ENCODE peak calls at places on chromosome 20, in six cellular contexts. B is foreskin fibroblast, O is heart right ventricle, E is colonic mucosa, D is suprapubic skin, S is BJ. J is an unnamed sample.

GRCh38 chr20:13165203-13165602 is 55.9 kb upstream of the ISM1 start:
- DNase-seq in B (no peak), E (no peak), O (no peak), D (no peak), S (no peak), J (no peak)

GRCh38 chr20:42024653-42025052 is 406.5 kb upstream of the CHD6 start:
- DNase-seq in B (no peak), E (no peak), O (peak), D (no peak), S (no peak), J (no peak)

GRCh38 chr20:44969320-44969879 is 3.1 kb downstream of the STK4 start:
- DNase-seq in D (no peak), O (no peak), B (no peak), S (no peak), E (no peak), J (no peak)

GRCh38 chr20:58986968-58987517 is 6.0 kb downstream of the NELFCD start:
- DNase-seq in O (no peak), E (no peak), B (no peak), S (no peak), D (no peak), J (no peak)

GRCh38 chr20:58709703-58710039 is 17.1 kb downstream of the NPEPL1 start:
- DNase-seq in D (peak), B (no peak), E (no peak), O (no peak), S (no peak), J (no peak)

GRCh38 chr20:64021124-64021975 is 14.6 kb upstream of the C20orf204 start:
- DNase-seq in B (no peak), E (no peak), D (no peak), O (no peak), S (no peak), J (no peak)

GRCh38 chr20:6654490-6655247 is 112.8 kb upstream of the BMP2 start:
- DNase-seq in O (no peak), S (no peak), D (no peak), E (peak), B (peak), J (no peak)

GRCh38 chr20:11015440-11015839 is 341.6 kb upstream of the JAG1 start:
- DNase-seq in E (no peak), B (no peak), O (no peak), S (no peak), D (no peak), J (no peak)

GRCh38 chr20:40578961-40579360 is 110.1 kb downstream of the MAFB start:
- DNase-seq in D (no peak), S (no peak), E (no peak), O (no peak), B (no peak), J (no peak)

GRCh38 chr20:6767536-6768227 is at the start of gene BMP2:
- DNase-seq in B (peak), O (peak), E (peak), D (peak), S (no peak), J (no peak)

GRCh38 chr20:58880441-58880840 is 27.9 kb downstream of the GNAS start:
- DNase-seq in D (no peak), S (no peak), O (no peak), B (no peak), E (no peak), J (no peak)

GRCh38 chr20:32457476-32457986 is 99.4 kb downstream of the ASXL1 start:
- DNase-seq in S (no peak), B (peak), D (no peak), O (peak), E (no peak), J (peak)

GRCh38 chr20:43189614-43190331 is at the start of gene PTPRT:
- DNase-seq in E (no peak), O (no peak), S (no peak), D (no peak), B (peak), J (no peak)

GRCh38 chr20:24950836-24951525 is 1.9 kb downstream of the CST7 start:
- DNase-seq in S (no peak), B (no peak), D (no peak), E (peak), O (no peak), J (no peak)

GRCh38 chr20:48679603-48680002 is 148.2 kb downstream of the PREX1 start:
- DNase-seq in E (peak), D (no peak), S (no peak), O (no peak), B (no peak), J (no peak)

GRCh38 chr20:48703107-48703506 is 124.7 kb downstream of the PREX1 start:
- DNase-seq in D (no peak), S (no peak), E (no peak), O (peak), B (no peak), J (no peak)

GRCh38 chr20:63942250-63943006 is 13.8 kb downstream of the UCKL1 start:
- DNase-seq in B (peak), S (no peak), D (peak), O (no peak), E (peak), J (no peak)

GRCh38 chr20:39025883-39026282 is 63.7 kb downstream of the DHX35 start:
- DNase-seq in S (no peak), E (no peak), B (no peak), O (no peak), D (no peak), J (no peak)

GRCh38 chr20:20219016-20219415 is 148.9 kb upstream of the INSM1 start:
- DNase-seq in E (no peak), O (no peak), B (no peak), D (no peak), S (no peak), J (no peak)

GRCh38 chr20:11745160-11745559 is 172.5 kb upstream of the BTBD3 start:
- DNase-seq in O (no peak), E (no peak), D (no peak), S (no peak), B (no peak), J (no peak)

GRCh38 chr20:2212457-2213005 is 83.3 kb upstream of the TGM3 start:
- DNase-seq in B (no peak), S (no peak), O (no peak), E (no peak), D (no peak), J (no peak)

GRCh38 chr20:64077094-64077493 is 2.2 kb downstream of the RGS19 start:
- DNase-seq in S (no peak), B (no peak), D (no peak), E (peak), O (no peak), J (no peak)

GRCh38 chr20:42179768-42180167 is 561.6 kb upstream of the CHD6 start:
- DNase-seq in E (no peak), B (peak), O (no peak), S (no peak), D (no peak), J (no peak)

GRCh38 chr20:7818477-7818876 is 121.8 kb downstream of the HAO1 start:
- DNase-seq in E (no peak), S (no peak), B (no peak), D (no peak), O (no peak), J (no peak)

GRCh38 chr20:32183947-32184635 is 23.5 kb downstream of the PLAGL2 start:
- DNase-seq in D (peak), E (no peak), S (no peak), O (no peak), B (no peak), J (no peak)

GRCh38 chr20:35660122-35660937 is 4.4 kb downstream of the CPNE1 start:
- DNase-seq in E (no peak), B (no peak), O (no peak), S (no peak), D (no peak), J (no peak)

GRCh38 chr20:50277460-50278376 is 87.1 kb downstream of the CEBPB start:
- DNase-seq in E (no peak), S (no peak), D (no peak), B (no peak), O (no peak), J (no peak)

GRCh38 chr20:22312744-22313346 is 271.5 kb downstream of the FOXA2 start:
- DNase-seq in S (no peak), D (no peak), E (peak), O (peak), B (peak), J (no peak)

GRCh38 chr20:32603046-32603726 is 18.1 kb upstream of the NOL4L start:
- DNase-seq in B (no peak), E (no peak), S (no peak), D (no peak), O (no peak), J (no peak)

GRCh38 chr20:37911838-37912273 is 8.9 kb downstream of the VSTM2L start:
- DNase-seq in D (no peak), E (peak), O (peak), B (peak), S (no peak), J (no peak)

GRCh38 chr20:50689864-50690263 is 1.5 kb downstream of the RIPOR3 start:
- DNase-seq in S (no peak), B (peak), O (no peak), E (peak), D (no peak), J (no peak)

GRCh38 chr20:23152308-23152892 is 66.3 kb upstream of the CD93 start:
- DNase-seq in D (no peak), O (peak), S (peak), B (peak), E (peak), J (peak)

GRCh38 chr20:56386219-56386618 is 5.8 kb downstream of the AURKA start:
- DNase-seq in D (no peak), E (no peak), S (no peak), B (no peak), O (no peak), J (no peak)
- TF ChIP-seq CTCF in D (no peak), E (no peak), S (no peak), B (no peak), O (no peak), J (no peak)

GRCh38 chr20:9884061-9884460 is 45.2 kb upstream of the PAK5 start:
- DNase-seq in E (no peak), B (no peak), D (no peak), S (no peak), O (no peak), J (no peak)
- TF ChIP-seq CTCF in E (no peak), B (peak), D (no peak), S (no peak), O (no peak), J (no peak)

GRCh38 chr20:47231382-47232042 is 125.0 kb downstream of the ZMYND8 start:
- DNase-seq in B (no peak), S (no peak), E (no peak), O (no peak), D (no peak), J (peak)
- TF ChIP-seq CTCF in B (no peak), S (peak), E (no peak), O (no peak), D (no peak), J (peak)

DNA sequence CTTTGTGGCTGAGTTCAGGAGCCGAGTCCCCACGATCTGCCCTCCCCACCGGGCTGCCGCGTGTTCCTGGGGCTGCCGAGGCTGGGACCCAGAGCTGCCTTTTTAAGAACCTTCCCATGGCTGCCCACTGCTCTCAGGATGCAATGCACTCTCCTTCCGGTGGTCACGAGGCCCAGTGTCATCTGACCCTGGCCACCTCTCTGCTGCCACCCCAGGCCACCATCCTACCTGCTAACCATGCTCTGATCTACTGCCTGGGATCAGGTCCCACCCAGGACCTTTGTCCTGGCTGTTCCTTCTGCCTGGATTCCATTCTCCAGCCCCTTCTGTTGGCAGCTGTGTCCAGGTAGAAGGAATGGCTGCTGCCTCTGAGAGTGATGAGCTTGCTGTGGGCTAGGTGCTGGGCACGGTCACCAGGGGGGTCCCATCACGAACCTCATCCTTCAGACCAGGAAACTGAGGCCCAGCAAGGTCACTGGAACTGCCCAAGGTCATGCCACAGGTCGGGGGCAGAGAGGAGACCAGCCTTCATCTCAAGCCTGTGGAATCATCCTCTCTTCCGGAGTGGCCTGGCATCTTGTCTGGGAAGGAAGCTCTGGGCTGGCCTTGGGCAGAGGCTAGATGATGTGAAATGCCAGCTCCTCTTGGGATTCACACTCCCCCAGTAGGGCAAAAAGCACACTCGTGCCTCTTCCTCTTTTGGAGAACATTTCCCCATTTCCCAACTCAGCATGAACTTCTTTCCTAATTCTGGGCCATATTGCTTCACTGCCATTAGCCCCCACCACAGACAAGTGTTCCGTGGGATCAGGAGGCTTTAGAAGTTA is 20.5 kb downstream of the PCK1 start:
- DNase-seq in B (no peak), D (no peak), E (no peak), O (no peak), S (no peak), J (no peak)
- TF ChIP-seq CTCF in B (no peak), D (no peak), E (no peak), O (no peak), S (no peak), J (no peak)

GRCh38 chr20:54197621-54198604 is 10.0 kb upstream of the PFDN4 start:
- DNase-seq in E (no peak), S (no peak), O (no peak), D (no peak), B (peak), J (peak)
- TF ChIP-seq CTCF in E (no peak), S (peak), O (no peak), D (peak), B (peak), J (peak)

GRCh38 chr20:16404171-16404570 is 169.1 kb downstream of the KIF16B start:
- DNase-seq in D (no peak), O (no peak), S (no peak), B (no peak), E (no peak), J (no peak)
- TF ChIP-seq CTCF in D (no peak), O (no peak), S (no peak), B (no peak), E (no peak), J (no peak)

DNA sequence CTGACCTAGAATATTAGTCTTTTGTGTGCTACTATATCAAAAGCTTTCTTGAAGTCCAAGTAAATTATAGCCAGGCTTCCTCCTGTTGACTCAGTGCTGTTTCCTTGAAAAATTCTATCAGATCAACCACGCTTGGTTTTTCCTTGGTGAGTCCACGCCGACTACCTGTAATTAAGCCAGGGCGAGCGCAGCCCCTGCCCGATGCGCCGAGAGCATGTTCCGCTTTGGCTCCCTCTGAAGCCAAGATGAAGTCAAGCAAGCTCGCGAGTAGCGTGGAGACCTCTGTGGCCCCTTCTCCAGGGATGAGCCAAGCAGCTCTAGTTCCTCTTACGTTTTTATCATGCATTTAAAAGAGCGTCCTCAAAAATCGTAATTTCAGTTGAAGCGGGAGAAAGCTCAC is 641.2 kb downstream of the CDH26 start:
- DNase-seq in D (no peak), O (no peak), E (no peak), B (no peak), S (no peak), J (no peak)
- TF ChIP-seq CTCF in D (no peak), O (no peak), E (no peak), B (no peak), S (no peak), J (no peak)

DNA sequence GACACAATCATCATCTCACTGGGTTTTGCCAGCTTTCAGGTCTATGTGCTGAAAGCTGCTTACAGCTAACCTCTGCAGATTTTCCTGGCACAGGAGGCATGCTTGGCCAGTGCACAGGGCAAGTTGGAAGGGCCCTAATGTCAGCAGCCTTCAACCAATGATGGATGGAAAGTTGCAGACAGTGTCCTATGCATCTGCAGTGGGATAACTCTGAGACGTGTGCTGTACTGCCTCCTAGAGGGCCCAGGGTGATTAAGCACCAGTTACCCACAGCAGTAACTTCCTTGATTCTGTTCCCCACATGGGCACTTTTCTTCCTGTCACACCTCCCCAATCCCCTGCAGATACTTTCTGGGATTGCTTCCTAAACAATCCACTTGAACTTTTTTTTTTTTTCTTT is 38.6 kb downstream of the OVOL2 start:
- DNase-seq in D (no peak), S (no peak), B (no peak), O (no peak), E (no peak), J (no peak)
- TF ChIP-seq CTCF in D (no peak), S (peak), B (peak), O (no peak), E (peak), J (peak)

J was measured in HFFc6.